ENCODE peak calls at places on chromosomes 12 and 14, in nine cellular contexts. One of them, this sample, is unnamed. For H3K4me1, the result is how much of the 10 kb centered on the place peaks cover.

GRCh38 chr12:89183985-89184435 is 168.3 kb downstream of the DUSP6 start:
- DNase-seq in tibial nerve: peak
- DNase-seq in A549: peak
- DNase-seq in right lobe of liver: no peak
- DNase-seq in heart left ventricle: no peak
- DNase-seq in GM12878: no peak
- DNase-seq in body of pancreas: no peak
- DNase-seq in stomach: no peak
- DNase-seq in uterus: peak
- DNase-seq in this sample: peak

GRCh38 chr12:131892711-131893604 is 1.5 kb upstream of the ULK1 start:
- DNase-seq in tibial nerve: no peak
- DNase-seq in A549: no peak
- DNase-seq in right lobe of liver: no peak
- DNase-seq in heart left ventricle: no peak
- DNase-seq in GM12878: no peak
- DNase-seq in body of pancreas: no peak
- DNase-seq in stomach: no peak
- DNase-seq in uterus: no peak
- DNase-seq in this sample: no peak

GRCh38 chr14:36217027-36217426 is 40.5 kb upstream of the PTCSC3 start:
- DNase-seq in tibial nerve: no peak
- DNase-seq in A549: no peak
- DNase-seq in right lobe of liver: no peak
- DNase-seq in heart left ventricle: no peak
- DNase-seq in GM12878: no peak
- DNase-seq in body of pancreas: no peak
- DNase-seq in stomach: peak
- DNase-seq in uterus: no peak
- DNase-seq in this sample: no peak

GRCh38 chr14:34338056-34338455 is 124.0 kb downstream of the SPTSSA start:
- DNase-seq in tibial nerve: no peak
- DNase-seq in A549: no peak
- DNase-seq in right lobe of liver: no peak
- DNase-seq in heart left ventricle: no peak
- DNase-seq in GM12878: no peak
- DNase-seq in body of pancreas: no peak
- DNase-seq in stomach: no peak
- DNase-seq in uterus: no peak
- DNase-seq in this sample: no peak

GRCh38 chr12:96907681-96908163 is 665 bp downstream of the NEDD1 start:
- DNase-seq in tibial nerve: no peak
- DNase-seq in A549: peak
- DNase-seq in right lobe of liver: no peak
- DNase-seq in heart left ventricle: no peak
- DNase-seq in GM12878: no peak
- DNase-seq in body of pancreas: peak
- DNase-seq in stomach: no peak
- DNase-seq in uterus: no peak
- DNase-seq in this sample: no peak

GRCh38 chr12:91887957-91888356 is 257.7 kb downstream of the BTG1 start:
- DNase-seq in tibial nerve: no peak
- DNase-seq in A549: no peak
- DNase-seq in right lobe of liver: no peak
- DNase-seq in heart left ventricle: no peak
- DNase-seq in GM12878: no peak
- DNase-seq in body of pancreas: no peak
- DNase-seq in stomach: no peak
- DNase-seq in uterus: no peak
- DNase-seq in this sample: no peak

GRCh38 chr12:43882578-43883178 is 46.8 kb downstream of the TMEM117 start:
- DNase-seq in tibial nerve: no peak
- DNase-seq in A549: peak
- DNase-seq in right lobe of liver: no peak
- DNase-seq in heart left ventricle: no peak
- DNase-seq in GM12878: peak
- DNase-seq in body of pancreas: no peak
- DNase-seq in stomach: no peak
- DNase-seq in uterus: no peak
- DNase-seq in this sample: no peak

GRCh38 chr12:117212563-117213190 is 22.4 kb upstream of the FBXO21 start:
- DNase-seq in tibial nerve: peak
- DNase-seq in A549: peak
- DNase-seq in right lobe of liver: peak
- DNase-seq in heart left ventricle: peak
- DNase-seq in GM12878: no peak
- DNase-seq in body of pancreas: peak
- DNase-seq in stomach: peak
- DNase-seq in uterus: peak
- DNase-seq in this sample: peak

GRCh38 chr12:120457133-120457532 is 10.9 kb downstream of the GATC start:
- DNase-seq in tibial nerve: no peak
- DNase-seq in A549: peak
- DNase-seq in right lobe of liver: no peak
- DNase-seq in heart left ventricle: no peak
- DNase-seq in GM12878: no peak
- DNase-seq in body of pancreas: no peak
- DNase-seq in stomach: no peak
- DNase-seq in uterus: no peak
- DNase-seq in this sample: no peak

GRCh38 chr12:101759396-101760047 is 20.3 kb upstream of the SYCP3 start:
- DNase-seq in tibial nerve: no peak
- DNase-seq in A549: peak
- DNase-seq in right lobe of liver: no peak
- DNase-seq in heart left ventricle: no peak
- DNase-seq in GM12878: no peak
- DNase-seq in body of pancreas: no peak
- DNase-seq in stomach: no peak
- DNase-seq in uterus: no peak
- DNase-seq in this sample: no peak

GRCh38 chr12:82203076-82203475 is 155.1 kb downstream of the CCDC59 start:
- DNase-seq in tibial nerve: no peak
- DNase-seq in A549: no peak
- DNase-seq in right lobe of liver: no peak
- DNase-seq in heart left ventricle: no peak
- DNase-seq in GM12878: no peak
- DNase-seq in body of pancreas: no peak
- DNase-seq in stomach: no peak
- DNase-seq in uterus: no peak
- DNase-seq in this sample: no peak

GRCh38 chr12:124568431-124569374 is 1.3 kb upstream of the NCOR2 start:
- DNase-seq in tibial nerve: peak
- DNase-seq in A549: peak
- DNase-seq in right lobe of liver: peak
- DNase-seq in heart left ventricle: peak
- DNase-seq in GM12878: peak
- DNase-seq in body of pancreas: peak
- DNase-seq in stomach: peak
- DNase-seq in uterus: peak
- DNase-seq in this sample: peak

GRCh38 chr12:132342322-132342721 is 12.9 kb upstream of the GALNT9 start:
- DNase-seq in tibial nerve: no peak
- DNase-seq in A549: peak
- DNase-seq in right lobe of liver: no peak
- DNase-seq in heart left ventricle: no peak
- DNase-seq in GM12878: no peak
- DNase-seq in body of pancreas: no peak
- DNase-seq in stomach: no peak
- DNase-seq in uterus: no peak
- DNase-seq in this sample: no peak

GRCh38 chr12:132419612-132420237 is 70.2 kb upstream of the FBRSL1 start:
- DNase-seq in tibial nerve: no peak
- DNase-seq in A549: no peak
- DNase-seq in right lobe of liver: no peak
- DNase-seq in heart left ventricle: no peak
- DNase-seq in GM12878: no peak
- DNase-seq in body of pancreas: no peak
- DNase-seq in stomach: no peak
- DNase-seq in uterus: no peak
- DNase-seq in this sample: no peak

GRCh38 chr12:12723681-12724420 is 6.7 kb downstream of the CDKN1B start:
- DNase-seq in tibial nerve: no peak
- DNase-seq in A549: peak
- DNase-seq in right lobe of liver: peak
- DNase-seq in heart left ventricle: peak
- DNase-seq in GM12878: no peak
- DNase-seq in body of pancreas: peak
- DNase-seq in stomach: peak
- DNase-seq in uterus: peak
- DNase-seq in this sample: peak

GRCh38 chr12:87667378-87667777 is 361.8 kb downstream of the C12orf50 start:
- DNase-seq in tibial nerve: no peak
- DNase-seq in A549: peak
- DNase-seq in right lobe of liver: no peak
- DNase-seq in heart left ventricle: no peak
- DNase-seq in GM12878: no peak
- DNase-seq in body of pancreas: no peak
- DNase-seq in stomach: no peak
- DNase-seq in uterus: no peak
- DNase-seq in this sample: no peak

GRCh38 chr12:21476949-21477348 is 24.5 kb downstream of the RECQL start:
- DNase-seq in tibial nerve: no peak
- DNase-seq in A549: no peak
- DNase-seq in right lobe of liver: no peak
- DNase-seq in heart left ventricle: no peak
- DNase-seq in GM12878: no peak
- DNase-seq in body of pancreas: no peak
- DNase-seq in stomach: no peak
- DNase-seq in uterus: no peak
- DNase-seq in this sample: no peak

GRCh38 chr14:65720743-65721142 is 308.2 kb downstream of the FUT8 start:
- DNase-seq in tibial nerve: no peak
- DNase-seq in A549: no peak
- DNase-seq in right lobe of liver: no peak
- DNase-seq in heart left ventricle: no peak
- DNase-seq in GM12878: no peak
- DNase-seq in body of pancreas: no peak
- DNase-seq in stomach: no peak
- DNase-seq in uterus: no peak
- DNase-seq in this sample: no peak
- TF ChIP-seq POLR2A in tibial nerve: no peak
- TF ChIP-seq POLR2A in A549: no peak
- TF ChIP-seq POLR2A in right lobe of liver: no peak
- TF ChIP-seq POLR2A in heart left ventricle: no peak
- TF ChIP-seq POLR2A in GM12878: no peak
- TF ChIP-seq POLR2A in body of pancreas: no peak
- TF ChIP-seq POLR2A in stomach: no peak
- TF ChIP-seq POLR2A in uterus: no peak
- TF ChIP-seq POLR2A in this sample: no peak

DNA sequence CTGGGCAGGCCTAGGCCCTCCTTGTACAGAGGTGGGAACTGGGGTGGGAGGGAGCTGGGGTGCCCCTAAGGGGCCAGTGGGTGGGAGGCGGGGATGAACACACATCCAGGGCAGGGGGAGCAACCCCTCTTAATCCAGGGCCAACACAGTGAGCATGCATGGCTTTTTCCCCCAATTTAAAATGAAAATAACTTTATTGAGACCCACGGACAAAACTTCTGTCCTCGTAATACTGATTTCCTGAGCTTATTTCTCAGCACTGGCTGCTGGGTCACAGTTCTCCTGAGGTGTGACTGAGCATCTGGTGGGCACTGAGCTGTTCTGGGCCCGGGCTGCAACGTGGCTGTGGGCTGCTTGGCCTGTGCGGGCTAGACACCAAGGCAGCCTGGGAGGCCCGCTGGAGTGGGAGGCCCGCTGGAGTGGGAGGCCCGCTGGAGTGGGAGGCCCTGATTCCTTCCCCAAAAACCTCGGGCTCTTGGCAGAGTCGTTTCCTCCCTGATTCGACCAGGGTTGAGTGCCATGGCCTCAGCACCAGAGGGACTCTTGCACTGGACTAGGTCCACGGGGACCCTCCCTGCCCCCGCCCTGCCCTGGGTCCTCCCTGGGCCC is 24.9 kb upstream of the TRAF3 start:
- DNase-seq in tibial nerve: no peak
- DNase-seq in A549: no peak
- DNase-seq in right lobe of liver: no peak
- DNase-seq in heart left ventricle: no peak
- DNase-seq in GM12878: no peak
- DNase-seq in body of pancreas: no peak
- DNase-seq in stomach: no peak
- DNase-seq in uterus: no peak
- DNase-seq in this sample: no peak
- H3K4me1 ChIP-seq in tibial nerve: under half
- H3K4me1 ChIP-seq in A549: under half
- H3K4me1 ChIP-seq in right lobe of liver: under half
- H3K4me1 ChIP-seq in heart left ventricle: under half
- H3K4me1 ChIP-seq in GM12878: under half
- H3K4me1 ChIP-seq in body of pancreas: under half
- H3K4me1 ChIP-seq in stomach: under half
- H3K4me1 ChIP-seq in uterus: under half
- H3K4me1 ChIP-seq in this sample: under half

GRCh38 chr12:52054231-52054837 is 3.1 kb downstream of the NR4A1 start:
- DNase-seq in tibial nerve: no peak
- DNase-seq in A549: peak
- DNase-seq in right lobe of liver: peak
- DNase-seq in heart left ventricle: peak
- DNase-seq in GM12878: no peak
- DNase-seq in body of pancreas: peak
- DNase-seq in stomach: peak
- DNase-seq in uterus: no peak
- DNase-seq in this sample: no peak
- H3K27ac ChIP-seq in tibial nerve: peak
- H3K27ac ChIP-seq in A549: peak
- H3K27ac ChIP-seq in right lobe of liver: no peak
- H3K27ac ChIP-seq in heart left ventricle: no peak
- H3K27ac ChIP-seq in GM12878: no peak
- H3K27ac ChIP-seq in body of pancreas: no peak
- H3K27ac ChIP-seq in stomach: peak
- H3K27ac ChIP-seq in uterus: peak
- H3K27ac ChIP-seq in this sample: peak

DNA sequence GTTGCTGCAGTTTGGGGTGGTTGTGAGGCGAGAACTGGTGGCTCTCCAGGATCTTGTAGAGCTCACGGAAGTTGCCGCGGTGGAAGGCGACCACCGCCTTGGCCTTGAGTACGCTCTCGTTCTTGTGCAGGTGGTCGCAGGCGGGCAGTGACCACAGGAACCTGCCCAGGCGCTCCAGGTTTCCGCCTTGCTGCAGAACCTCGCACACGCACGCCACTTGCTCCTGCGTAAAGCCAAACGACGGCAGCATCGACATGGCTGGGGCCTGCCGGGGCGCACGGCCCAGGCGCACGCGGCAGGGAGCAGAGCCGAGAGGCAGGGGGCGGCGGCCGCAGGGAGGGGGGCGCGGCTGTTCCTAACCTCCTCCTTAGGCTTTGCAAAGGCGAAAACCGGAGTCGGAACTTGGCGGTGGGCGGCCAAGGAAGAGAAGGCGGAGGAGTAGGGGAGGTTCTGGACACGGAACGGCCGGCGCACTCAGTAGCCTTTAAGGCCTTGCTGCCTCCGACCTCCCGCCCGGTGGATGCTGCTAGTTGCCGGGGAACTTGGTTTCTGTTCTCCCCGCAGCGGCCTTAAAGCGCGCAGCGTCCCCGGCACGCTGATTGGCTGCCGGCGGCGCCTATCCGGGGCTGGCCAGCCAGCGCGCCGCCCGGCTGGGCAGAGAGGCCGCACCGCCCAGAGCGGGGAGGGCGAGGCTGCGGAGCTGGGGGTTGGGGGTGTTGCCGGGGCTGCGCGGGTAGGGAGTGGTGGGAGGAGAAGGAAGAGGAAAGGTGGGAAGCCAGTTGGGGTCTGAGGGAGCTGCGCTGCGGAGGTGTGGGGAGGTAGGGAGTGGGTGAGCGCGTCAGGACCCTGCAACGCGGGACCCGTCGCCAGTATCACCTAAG is at the start of gene SIX1:
- DNase-seq in tibial nerve: peak
- DNase-seq in A549: peak
- DNase-seq in right lobe of liver: peak
- DNase-seq in heart left ventricle: peak
- DNase-seq in GM12878: no peak
- DNase-seq in body of pancreas: peak
- DNase-seq in stomach: peak
- DNase-seq in uterus: peak
- DNase-seq in this sample: peak
- TF ChIP-seq POLR2A in tibial nerve: peak
- TF ChIP-seq POLR2A in A549: peak
- TF ChIP-seq POLR2A in right lobe of liver: no peak
- TF ChIP-seq POLR2A in heart left ventricle: no peak
- TF ChIP-seq POLR2A in GM12878: no peak
- TF ChIP-seq POLR2A in body of pancreas: no peak
- TF ChIP-seq POLR2A in stomach: no peak
- TF ChIP-seq POLR2A in uterus: no peak
- TF ChIP-seq POLR2A in this sample: peak